ENCODE peak calls at places on chromosomes 12 and 14, in four cellular contexts. One of them, this sample, is unnamed. For H3K36me3 and H3K4me1, the result is how much of the 10 kb centered on the place peaks cover.

GRCh38 chr12:107454431-107454830 is 231.2 kb upstream of the PWP1 start:
- DNase-seq in BE2C: no peak
- DNase-seq in lower lobe of right lung: no peak
- DNase-seq in OCI-LY7: no peak
- DNase-seq in this sample: no peak

GRCh38 chr12:12007001-12007712 is 63.6 kb upstream of the BCL2L14 start:
- DNase-seq in lower lobe of right lung: no peak
- DNase-seq in BE2C: no peak
- DNase-seq in OCI-LY7: no peak
- DNase-seq in this sample: no peak

GRCh38 chr12:52215587-52216031 is 17.4 kb upstream of the KRT7 start:
- DNase-seq in BE2C: peak
- DNase-seq in lower lobe of right lung: peak
- DNase-seq in OCI-LY7: no peak
- DNase-seq in this sample: no peak

GRCh38 chr12:4938900-4939299 is 29.2 kb downstream of the KCNA1 start:
- DNase-seq in lower lobe of right lung: no peak
- DNase-seq in OCI-LY7: no peak
- DNase-seq in BE2C: no peak
- DNase-seq in this sample: no peak

GRCh38 chr14:66509874-66510273 is 1.9 kb downstream of the GPHN start:
- DNase-seq in BE2C: no peak
- DNase-seq in lower lobe of right lung: no peak
- DNase-seq in OCI-LY7: no peak
- DNase-seq in this sample: no peak

GRCh38 chr12:79344855-79345840 is 345.6 kb downstream of the PAWR start:
- DNase-seq in OCI-LY7: peak
- DNase-seq in BE2C: peak
- DNase-seq in lower lobe of right lung: no peak
- DNase-seq in this sample: peak

GRCh38 chr14:65600742-65601141 is 188.2 kb downstream of the FUT8 start:
- DNase-seq in BE2C: no peak
- DNase-seq in OCI-LY7: no peak
- DNase-seq in lower lobe of right lung: no peak
- DNase-seq in this sample: no peak

GRCh38 chr12:4307593-4308333 is 13.2 kb upstream of the TIGAR start:
- DNase-seq in OCI-LY7: peak
- DNase-seq in lower lobe of right lung: peak
- DNase-seq in BE2C: peak
- DNase-seq in this sample: peak

GRCh38 chr14:74614508-74615495 is 2.8 kb upstream of the LTBP2 start:
- DNase-seq in lower lobe of right lung: no peak
- DNase-seq in BE2C: no peak
- DNase-seq in OCI-LY7: no peak
- DNase-seq in this sample: no peak

GRCh38 chr12:9221476-9221875 is 13.3 kb upstream of the PZP start:
- DNase-seq in BE2C: no peak
- DNase-seq in lower lobe of right lung: no peak
- DNase-seq in OCI-LY7: no peak
- DNase-seq in this sample: no peak

GRCh38 chr12:24820872-24821271 is 128.0 kb downstream of the BCAT1 start:
- DNase-seq in OCI-LY7: no peak
- DNase-seq in BE2C: no peak
- DNase-seq in lower lobe of right lung: no peak
- DNase-seq in this sample: no peak

GRCh38 chr14:30214456-30215090 is 286.9 kb upstream of the PRKD1 start:
- DNase-seq in BE2C: peak
- DNase-seq in OCI-LY7: peak
- DNase-seq in lower lobe of right lung: no peak
- DNase-seq in this sample: no peak

GRCh38 chr12:1830981-1831930 is 10.9 kb downstream of the LRTM2 start:
- DNase-seq in lower lobe of right lung: peak
- DNase-seq in BE2C: no peak
- DNase-seq in OCI-LY7: no peak
- DNase-seq in this sample: peak

GRCh38 chr12:26195641-26196423 is 459 bp downstream of the SSPN start:
- DNase-seq in lower lobe of right lung: peak
- DNase-seq in BE2C: peak
- DNase-seq in OCI-LY7: no peak
- DNase-seq in this sample: peak

GRCh38 chr14:96626916-96627315 is 124.7 kb downstream of the PAPOLA start:
- DNase-seq in lower lobe of right lung: no peak
- DNase-seq in BE2C: no peak
- DNase-seq in OCI-LY7: no peak
- DNase-seq in this sample: no peak

GRCh38 chr14:62162998-62163589 is 400.9 kb downstream of the SNAPC1 start:
- DNase-seq in BE2C: peak
- DNase-seq in lower lobe of right lung: no peak
- DNase-seq in OCI-LY7: peak
- DNase-seq in this sample: peak

GRCh38 chr14:105883066-105884005 is 357.0 kb downstream of the TMEM121 start:
- DNase-seq in OCI-LY7: no peak
- DNase-seq in BE2C: peak
- DNase-seq in lower lobe of right lung: peak
- DNase-seq in this sample: peak

GRCh38 chr14:73686901-73687300 is 27.3 kb downstream of the PNMA1 start:
- DNase-seq in OCI-LY7: no peak
- DNase-seq in BE2C: no peak
- DNase-seq in lower lobe of right lung: no peak
- DNase-seq in this sample: no peak

GRCh38 chr12:65756956-65757511 is 67.2 kb upstream of the HMGA2 start:
- DNase-seq in BE2C: no peak
- DNase-seq in OCI-LY7: no peak
- DNase-seq in lower lobe of right lung: no peak
- DNase-seq in this sample: no peak

GRCh38 chr14:95229749-95230148 is 72.4 kb upstream of the DICER1 start:
- DNase-seq in OCI-LY7: peak
- DNase-seq in BE2C: no peak
- DNase-seq in lower lobe of right lung: no peak
- DNase-seq in this sample: no peak

GRCh38 chr14:25396128-25396527 is 346.2 kb upstream of the STXBP6 start:
- DNase-seq in BE2C: no peak
- DNase-seq in OCI-LY7: no peak
- DNase-seq in lower lobe of right lung: no peak
- DNase-seq in this sample: no peak

GRCh38 chr12:130041983-130042812 is 120.1 kb upstream of the FZD10 start:
- DNase-seq in BE2C: peak
- DNase-seq in lower lobe of right lung: peak
- DNase-seq in OCI-LY7: no peak
- DNase-seq in this sample: peak

GRCh38 chr12:92861381-92861780 is 67.7 kb downstream of the EEA1 start:
- DNase-seq in BE2C: no peak
- DNase-seq in lower lobe of right lung: no peak
- DNase-seq in OCI-LY7: no peak
- DNase-seq in this sample: no peak

GRCh38 chr12:32336261-32336660 is 63.1 kb upstream of the FGD4 start:
- DNase-seq in lower lobe of right lung: no peak
- DNase-seq in BE2C: no peak
- DNase-seq in OCI-LY7: no peak
- DNase-seq in this sample: no peak

GRCh38 chr12:106732890-106733289 is 41.6 kb upstream of the RIC8B start:
- DNase-seq in lower lobe of right lung: no peak
- DNase-seq in OCI-LY7: no peak
- DNase-seq in BE2C: no peak
- DNase-seq in this sample: no peak

GRCh38 chr12:38664661-38665269 is 240.6 kb downstream of the CPNE8 start:
- DNase-seq in BE2C: peak
- DNase-seq in lower lobe of right lung: no peak
- DNase-seq in OCI-LY7: peak
- DNase-seq in this sample: no peak

GRCh38 chr14:88342980-88343379 is 19.9 kb upstream of the KCNK10 start:
- DNase-seq in BE2C: no peak
- DNase-seq in lower lobe of right lung: no peak
- DNase-seq in OCI-LY7: no peak
- DNase-seq in this sample: no peak

GRCh38 chr14:60266021-60266937 is 17.3 kb downstream of the PPM1A start:
- DNase-seq in OCI-LY7: peak
- DNase-seq in lower lobe of right lung: no peak
- DNase-seq in BE2C: peak
- DNase-seq in this sample: peak

GRCh38 chr14:67704018-67704417 is 2.3 kb downstream of the RDH12 start:
- DNase-seq in BE2C: no peak
- DNase-seq in OCI-LY7: no peak
- DNase-seq in lower lobe of right lung: no peak
- DNase-seq in this sample: no peak

GRCh38 chr12:132389066-132389465 is 59.7 kb upstream of the GALNT9 start:
- DNase-seq in BE2C: no peak
- DNase-seq in lower lobe of right lung: no peak
- DNase-seq in OCI-LY7: no peak
- DNase-seq in this sample: no peak

GRCh38 chr14:22715186-22715812 is 51.2 kb upstream of the OXA1L start:
- DNase-seq in OCI-LY7: no peak
- DNase-seq in BE2C: no peak
- DNase-seq in lower lobe of right lung: no peak
- DNase-seq in this sample: no peak

GRCh38 chr14:60757617-60758016 is 23.1 kb downstream of the MNAT1 start:
- DNase-seq in BE2C: no peak
- DNase-seq in lower lobe of right lung: no peak
- DNase-seq in OCI-LY7: no peak
- DNase-seq in this sample: no peak

GRCh38 chr14:59097681-59098080 is 90.8 kb upstream of the DAAM1 start:
- DNase-seq in BE2C: no peak
- DNase-seq in lower lobe of right lung: no peak
- DNase-seq in OCI-LY7: no peak
- DNase-seq in this sample: no peak

GRCh38 chr12:3752741-3753486 is at the start of gene CRACR2A:
- DNase-seq in lower lobe of right lung: peak
- DNase-seq in BE2C: peak
- DNase-seq in OCI-LY7: peak
- DNase-seq in this sample: peak

DNA sequence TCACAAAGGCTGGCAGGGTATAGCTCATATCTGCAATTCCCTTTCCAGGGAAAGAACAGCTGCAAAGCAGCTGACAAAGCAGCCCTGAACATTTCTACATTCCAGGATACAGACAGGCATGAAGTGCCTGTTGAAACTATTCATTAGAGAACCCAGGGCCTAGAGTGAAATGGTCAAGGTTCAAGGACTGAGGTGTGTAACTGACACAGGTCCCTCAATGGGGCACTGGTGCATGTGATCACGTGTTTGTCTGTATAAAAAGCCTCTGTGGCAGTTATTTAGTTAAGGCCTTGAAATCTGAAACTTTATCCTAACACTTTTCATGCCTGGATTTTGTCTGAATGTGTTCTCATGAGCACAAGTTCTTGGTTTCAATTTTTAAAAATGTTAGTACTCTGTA is 47.1 kb downstream of the GIT2 start:
- DNase-seq in BE2C: no peak
- DNase-seq in lower lobe of right lung: no peak
- DNase-seq in OCI-LY7: no peak
- DNase-seq in this sample: no peak
- H3K36me3 ChIP-seq in BE2C: under half
- H3K36me3 ChIP-seq in lower lobe of right lung: half or more
- H3K36me3 ChIP-seq in OCI-LY7: half or more
- H3K36me3 ChIP-seq in this sample: under half

DNA sequence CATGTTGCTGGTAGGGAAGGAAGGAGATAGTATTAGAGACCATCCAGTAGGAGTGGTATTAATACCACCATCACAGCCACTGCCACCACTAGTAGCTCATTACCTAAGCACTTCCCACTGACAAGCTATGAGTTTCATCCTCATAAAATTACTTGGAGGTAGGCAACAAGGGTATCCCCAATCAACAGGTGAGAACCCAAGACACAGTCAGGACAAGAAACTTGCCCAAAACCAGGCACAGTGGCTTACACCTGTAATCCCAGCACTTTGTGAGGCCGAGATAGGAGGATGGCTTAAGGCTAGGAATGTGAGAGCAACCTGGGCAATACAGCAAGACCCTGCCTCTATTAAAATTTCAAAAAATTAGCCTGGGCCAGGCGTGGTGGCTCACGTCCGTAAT is 5.5 kb downstream of the ADCY6 start:
- DNase-seq in OCI-LY7: no peak
- DNase-seq in BE2C: no peak
- DNase-seq in lower lobe of right lung: no peak
- DNase-seq in this sample: no peak
- H3K4me1 ChIP-seq in OCI-LY7: under half
- H3K4me1 ChIP-seq in BE2C: under half
- H3K4me1 ChIP-seq in lower lobe of right lung: under half
- H3K4me1 ChIP-seq in this sample: under half

DNA sequence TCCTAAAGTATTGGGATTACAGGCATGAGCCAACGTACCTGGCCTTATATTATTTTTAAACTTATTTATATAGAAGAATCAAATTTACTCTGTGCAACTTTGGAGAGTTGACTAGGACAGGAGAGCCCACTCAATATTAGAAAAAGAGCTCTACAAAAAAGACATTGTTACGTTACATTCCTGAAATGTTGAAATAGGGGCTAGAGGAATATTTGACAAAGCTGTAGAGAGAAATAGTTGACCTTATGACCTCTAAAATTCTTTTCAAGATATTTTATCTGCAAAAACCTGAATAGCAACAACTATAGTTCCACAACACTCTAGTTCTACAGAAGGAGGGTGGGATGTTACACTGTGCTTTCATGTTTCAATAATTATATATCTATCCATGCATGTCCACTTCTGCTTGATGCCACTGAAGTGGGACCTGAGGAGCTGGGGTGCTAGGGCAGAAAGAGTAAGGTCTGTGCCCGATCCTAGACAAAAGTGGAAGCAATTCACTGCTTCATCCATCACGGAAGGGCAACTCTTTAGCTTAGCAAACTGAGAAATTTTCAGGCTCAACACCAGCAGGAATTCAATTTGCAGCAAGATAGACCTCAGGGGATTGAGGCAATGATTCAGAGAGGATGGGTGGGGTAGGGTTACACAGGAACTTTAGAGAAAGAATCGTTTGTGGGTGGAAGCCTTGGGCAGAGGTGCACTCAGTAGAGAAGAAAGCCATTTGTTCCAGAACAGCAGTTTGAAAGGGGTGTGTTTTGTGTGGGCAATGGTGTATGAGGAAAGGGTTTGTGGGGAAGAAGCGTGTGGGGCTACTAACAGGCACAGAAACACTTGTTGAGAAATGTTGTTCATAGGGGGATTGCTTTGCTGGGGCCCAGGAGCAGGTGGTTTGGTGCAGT is 16.0 kb upstream of the RNASE10 start:
- DNase-seq in OCI-LY7: no peak
- DNase-seq in BE2C: no peak
- DNase-seq in lower lobe of right lung: no peak
- DNase-seq in this sample: no peak
- H3K4me3 ChIP-seq in OCI-LY7: no peak
- H3K4me3 ChIP-seq in BE2C: no peak
- H3K4me3 ChIP-seq in lower lobe of right lung: no peak
- H3K4me3 ChIP-seq in this sample: no peak

GRCh38 chr12:124374567-124374966 is 79.7 kb downstream of the RFLNA start:
- DNase-seq in OCI-LY7: no peak
- DNase-seq in lower lobe of right lung: no peak
- DNase-seq in BE2C: no peak
- DNase-seq in this sample: no peak

GRCh38 chr12:124376435-124376834 is 81.5 kb downstream of the RFLNA start:
- DNase-seq in BE2C: no peak
- DNase-seq in lower lobe of right lung: no peak
- DNase-seq in OCI-LY7: no peak
- DNase-seq in this sample: no peak

GRCh38 chr12:124375789-124376175 is 80.9 kb downstream of the RFLNA start:
- DNase-seq in lower lobe of right lung: no peak
- DNase-seq in OCI-LY7: no peak
- DNase-seq in BE2C: no peak
- DNase-seq in this sample: no peak

GRCh38 chr12:124374147-124374546 is 79.3 kb downstream of the RFLNA start:
- DNase-seq in lower lobe of right lung: no peak
- DNase-seq in OCI-LY7: no peak
- DNase-seq in BE2C: no peak
- DNase-seq in this sample: no peak

GRCh38 chr12:124375141-124375788 is 80.4 kb downstream of the RFLNA start:
- DNase-seq in OCI-LY7: no peak
- DNase-seq in lower lobe of right lung: no peak
- DNase-seq in BE2C: no peak
- DNase-seq in this sample: no peak
- H3K36me3 ChIP-seq in OCI-LY7: under half
- H3K36me3 ChIP-seq in lower lobe of right lung: half or more
- H3K36me3 ChIP-seq in BE2C: half or more
- H3K36me3 ChIP-seq in this sample: under half